ENCODE peak calls at places on chromosomes 16 and 17, in four cellular contexts. R is K562, G is HepG2, M is SK-N-SH. N is an unnamed sample.
A peak's percentile ranks its signal among the peaks of the same experiment; 100 is the strongest.

GRCh38 chr16:68369697-68370096 is 58.9 kb downstream of the PRMT7 start:
- DNase-seq in G (no peak), R (no peak), M (no peak), N (no peak)

GRCh38 chr16:57884655-57885133 is 82.4 kb upstream of the KIFC3 start:
- DNase-seq in R (no peak), M (no peak), G (no peak), N (no peak)

GRCh38 chr16:1744338-1744840 is 27.0 kb downstream of the NME3 start:
- DNase-seq in G (no peak), M (no peak), R (no peak), N (no peak)

GRCh38 chr17:36443777-36444176 is 42.7 kb upstream of the ZNHIT3 start:
- DNase-seq in M (no peak), R (no peak), G (no peak), N (no peak)

GRCh38 chr17:17155568-17155967 is 50.6 kb downstream of the PLD6 start:
- DNase-seq in M (no peak), R (no peak), G (peak; percentile 9), N (no peak)

GRCh38 chr17:62064791-62065563 is at the start of gene MED13:
- DNase-seq in R (peak; percentile 72), M (peak; percentile 91), G (peak; percentile 32), N (no peak)

GRCh38 chr16:71460246-71460645 is 1.8 kb downstream of the ZNF23 start:
- DNase-seq in R (no peak), G (no peak), M (no peak), N (no peak)

GRCh38 chr17:75765981-75766380 is 989 bp upstream of the GALK1 start:
- DNase-seq in R (no peak), G (no peak), M (peak; percentile 17), N (no peak)

GRCh38 chr17:68295086-68295485 is 3.8 kb downstream of the ARSG start:
- DNase-seq in R (no peak), M (no peak), G (no peak), N (no peak)

GRCh38 chr17:9872852-9873251 is 32.2 kb downstream of the RCVRN start:
- DNase-seq in M (no peak), G (no peak), R (no peak), N (no peak)

GRCh38 chr16:1141716-1142115 is 11.2 kb upstream of the CACNA1H start:
- DNase-seq in R (no peak), G (no peak), M (no peak), N (no peak)

GRCh38 chr17:17567631-17568030 is 23.9 kb downstream of the PEMT start:
- DNase-seq in M (peak; percentile 65), R (no peak), G (no peak), N (no peak)

GRCh38 chr17:32483451-32484019 is 3.3 kb upstream of the CDK5R1 start:
- DNase-seq in R (peak; percentile 23), G (peak; percentile 56), M (peak; percentile 77), N (no peak)

GRCh38 chr16:70341600-70341999 is 5.1 kb upstream of the DDX19A start:
- DNase-seq in R (no peak), G (no peak), M (no peak), N (no peak)

GRCh38 chr17:68491864-68492263 is 20.4 kb upstream of the PRKAR1A start:
- DNase-seq in R (no peak), M (no peak), G (no peak), N (no peak)

GRCh38 chr16:12750554-12750918 is 53.2 kb downstream of the CPPED1 start:
- DNase-seq in R (no peak), G (no peak), M (no peak), N (no peak)

GRCh38 chr17:1104222-1104621 is 75.6 kb downstream of the ABR start:
- DNase-seq in G (no peak), M (peak; percentile 60), R (no peak), N (no peak)

GRCh38 chr17:10018461-10018891 is 113.4 kb upstream of the RCVRN start:
- DNase-seq in G (no peak), M (no peak), R (no peak), N (no peak)

GRCh38 chr16:85395913-85396878 is 216.9 kb upstream of the GSE1 start:
- DNase-seq in R (no peak), G (no peak), M (peak; percentile 75), N (no peak)

GRCh38 chr16:70574595-70575271 is 51.1 kb downstream of the SF3B3 start:
- DNase-seq in R (no peak), M (no peak), G (no peak), N (no peak)

GRCh38 chr16:80824623-80825364 is 20.4 kb upstream of the CDYL2 start:
- DNase-seq in R (peak; percentile 47), M (peak; percentile 38), G (peak; percentile 59), N (peak; percentile 64)

GRCh38 chr17:28935744-28936460 is 15.4 kb downstream of the PHF12 start:
- DNase-seq in M (no peak), R (no peak), G (no peak), N (no peak)

GRCh38 chr16:714079-714478 is 839 bp upstream of the METRN start:
- DNase-seq in R (no peak), M (no peak), G (no peak), N (no peak)

GRCh38 chr17:18143044-18143936 is 34.7 kb downstream of the MYO15A start:
- DNase-seq in R (peak; percentile 55), M (no peak), G (peak; percentile 38), N (no peak)

GRCh38 chr17:51036084-51036483 is 84.6 kb downstream of the SPAG9 start:
- DNase-seq in R (no peak), M (no peak), G (no peak), N (no peak)

DNA sequence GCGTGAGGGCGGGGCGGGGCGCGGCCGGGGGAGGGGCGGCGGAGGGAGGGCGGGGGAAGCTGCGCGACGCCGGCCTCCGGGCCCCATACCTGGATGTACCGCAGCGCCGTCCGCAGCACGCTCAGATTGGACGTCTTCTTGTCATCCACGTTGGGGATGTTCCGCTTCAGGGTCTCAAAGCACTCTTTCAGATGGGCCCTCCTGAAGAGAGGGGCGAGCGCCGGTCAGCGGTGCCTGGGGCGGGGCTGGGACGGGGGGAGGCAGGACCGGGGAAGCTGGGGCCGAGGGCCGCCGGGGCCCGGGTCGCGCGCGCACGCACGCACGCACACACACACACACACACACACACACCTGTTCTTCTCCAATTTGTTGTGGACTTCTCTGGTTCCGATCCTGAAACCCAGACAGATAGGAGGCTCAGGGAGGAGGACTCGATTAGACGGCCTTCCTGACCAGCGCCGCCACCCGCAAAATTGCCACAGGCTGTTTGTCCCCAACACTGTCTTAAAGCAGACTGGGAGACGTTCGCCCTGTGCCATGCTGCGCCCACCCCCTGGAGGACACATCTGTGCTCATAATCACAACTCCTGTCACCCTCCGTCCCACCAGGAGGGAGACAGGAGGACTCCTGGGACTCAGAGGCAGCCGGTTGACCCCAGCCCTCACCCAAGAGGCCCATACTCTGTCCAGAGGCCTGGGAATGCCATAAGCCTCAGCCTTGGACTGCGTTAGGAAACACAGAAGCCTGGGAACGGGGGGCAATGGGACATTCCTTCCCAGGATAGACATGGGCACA is 6.7 kb downstream of the MNT start:
- DNase-seq in M (peak; percentile 22), R (no peak), G (no peak), N (no peak)
- H3K4me1 ChIP-seq in M (peaks cover 57% of the 10 kb centered on the region), R (peaks cover 67% of the 10 kb centered on the region), G (peaks cover 52% of the 10 kb centered on the region), N (peaks cover 49% of the 10 kb centered on the region)

DNA sequence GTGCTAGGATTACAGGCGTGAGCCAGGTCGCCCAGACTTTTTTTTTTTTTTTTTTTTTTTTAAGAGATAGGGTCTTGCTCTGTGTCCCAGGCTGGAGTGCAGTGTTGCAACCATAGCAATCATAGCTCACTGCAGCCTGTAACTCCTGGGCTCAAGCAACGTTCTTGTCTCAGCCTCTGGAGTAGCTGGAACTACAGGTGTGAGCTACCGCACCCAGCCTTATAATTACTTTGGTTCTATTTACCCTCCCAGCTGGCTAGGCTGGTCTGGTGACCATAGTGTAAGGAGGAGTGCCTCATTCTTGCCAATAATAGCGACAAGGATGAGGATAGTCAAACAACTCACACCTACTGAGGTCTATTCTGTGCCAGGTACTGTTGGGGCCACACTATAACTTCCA is 39.6 kb upstream of the USP7 start:
- DNase-seq in M (no peak), G (no peak), R (no peak), N (no peak)
- TF ChIP-seq ELF1 in M (no peak), G (no peak), R (no peak), N (no peak)

DNA sequence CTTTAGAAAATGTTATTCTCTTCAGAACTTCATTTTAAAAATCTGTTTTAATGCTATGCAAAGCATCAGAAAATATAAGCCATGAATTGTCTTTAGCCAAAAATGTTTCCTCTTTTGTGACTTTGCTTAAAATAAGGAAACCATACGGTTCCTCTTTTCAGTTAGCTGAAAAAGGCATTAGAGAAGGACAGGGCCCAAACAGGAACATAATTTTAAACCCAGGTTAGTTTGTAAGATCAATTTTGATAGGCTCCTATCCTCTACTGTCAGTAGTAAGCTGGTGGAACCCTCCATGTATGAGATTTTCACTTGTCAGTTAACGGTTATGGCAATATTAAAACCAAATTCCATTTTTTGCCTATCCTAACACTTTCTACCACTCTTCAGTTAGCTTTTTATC is 4.3 kb downstream of the EVI2B start:
- DNase-seq in G (no peak), M (no peak), R (no peak), N (no peak)
- H3K4me1 ChIP-seq in G (no peaks in the 10 kb centered on the region), M (no peaks in the 10 kb centered on the region), R (peaks cover 12% of the 10 kb centered on the region), N (no peaks in the 10 kb centered on the region)

DNA sequence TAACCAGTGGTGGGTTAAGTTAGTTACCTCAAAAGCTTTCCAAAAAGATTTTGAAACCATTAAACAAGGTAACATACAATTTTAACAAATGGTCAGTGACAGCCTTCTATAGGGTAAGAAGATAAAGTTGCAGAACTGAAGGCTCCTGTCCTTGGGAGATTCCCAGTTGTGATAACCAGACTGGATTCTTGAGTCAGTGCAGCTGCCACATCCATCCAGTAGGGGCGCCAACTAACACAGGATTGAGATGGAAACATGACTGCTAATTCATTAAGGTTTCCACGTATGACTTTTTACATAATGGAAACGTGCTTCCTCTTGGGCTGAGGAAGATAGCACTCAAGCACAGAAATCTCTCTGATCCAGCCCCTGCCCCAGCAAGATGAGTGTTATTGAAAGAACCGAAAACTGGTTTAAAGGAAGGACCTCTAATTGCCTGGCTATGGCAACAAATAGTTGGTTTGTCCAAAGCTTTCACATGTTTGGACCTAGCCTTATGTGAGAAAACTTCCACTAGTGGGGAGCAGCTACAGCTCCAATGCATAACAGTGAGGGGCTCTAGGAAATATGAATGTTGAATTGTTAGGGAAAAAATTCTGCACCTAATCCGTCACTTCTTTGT is 269.8 kb upstream of the MYOCD start:
- DNase-seq in G (peak; percentile 8), M (peak; percentile 31), R (peak; percentile 51), N (peak; percentile 22)
- TF ChIP-seq ELF1 in G (no peak), M (no peak), R (no peak), N (no peak)

GRCh38 chr16:11737678-11738077 is 5.0 kb downstream of the TXNDC11 start:
- DNase-seq in G (no peak), R (no peak), M (no peak), N (no peak)
- H3K4me1 ChIP-seq in G (peaks cover 84% of the 10 kb centered on the region), R (peaks cover 8% of the 10 kb centered on the region), M (peaks cover 15% of the 10 kb centered on the region), N (peaks cover 22% of the 10 kb centered on the region)

N was measured in HCT116.